ENCODE peak calls at places on chromosomes 3 and 15, in four cellular contexts. R is dorsolateral prefrontal cortex, A is lung, Z is psoas muscle. V is an unnamed sample.

GRCh38 chr3:100600181-100601042 is 9.0 kb upstream of the ADGRG7 start:
- DNase-seq in R (no peak), A (no peak), Z (no peak), V (no peak)

GRCh38 chr3:63979093-63979492 is 44.2 kb downstream of the PSMD6 start:
- DNase-seq in R (no peak), A (no peak), Z (no peak), V (no peak)

GRCh38 chr15:41695750-41696436 is 35.7 kb downstream of the MGA start:
- DNase-seq in R (no peak), A (no peak), Z (no peak), V (no peak)

GRCh38 chr3:71425491-71426071 is 157.9 kb downstream of the FOXP1 start:
- DNase-seq in R (no peak), A (no peak), Z (no peak), V (no peak)

GRCh38 chr3:57974796-57975388 is 33.3 kb upstream of the FLNB start:
- DNase-seq in R (no peak), A (no peak), Z (no peak), V (no peak)

GRCh38 chr3:111744611-111745010 is 114.5 kb upstream of the PHLDB2 start:
- DNase-seq in R (no peak), A (no peak), Z (no peak), V (no peak)

GRCh38 chr3:96449803-96450202 is 364.6 kb upstream of the EPHA6 start:
- DNase-seq in R (no peak), A (no peak), Z (no peak), V (no peak)

GRCh38 chr3:152976232-152976631 is 141.3 kb downstream of the P2RY1 start:
- DNase-seq in R (no peak), A (no peak), Z (no peak), V (no peak)

GRCh38 chr3:70631716-70632307 is 319.4 kb upstream of the MDFIC2 start:
- DNase-seq in R (no peak), A (no peak), Z (no peak), V (no peak)

GRCh38 chr3:124839896-124840295 is 47.3 kb downstream of the ITGB5 start:
- DNase-seq in R (no peak), A (no peak), Z (no peak), V (no peak)

GRCh38 chr15:67511606-67512005 is 9.3 kb upstream of the C15orf61 start:
- DNase-seq in R (no peak), A (no peak), Z (no peak), V (no peak)

GRCh38 chr15:42152196-42152920 is 4.1 kb downstream of the PLA2G4F start:
- DNase-seq in R (peak), A (peak), Z (peak), V (peak)

GRCh38 chr3:51819709-51820406 is 40.8 kb upstream of the IQCF6 start:
- DNase-seq in R (no peak), A (no peak), Z (no peak), V (no peak)

GRCh38 chr3:59006791-59007517 is 42.9 kb downstream of the CFAP20DC start:
- DNase-seq in R (no peak), A (no peak), Z (peak), V (peak)

GRCh38 chr3:13277860-13278531 is 142.1 kb downstream of the NUP210 start:
- DNase-seq in R (no peak), A (no peak), Z (peak), V (no peak)

GRCh38 chr15:79960502-79961217 is 10.3 kb downstream of the BCL2A1 start:
- DNase-seq in R (no peak), A (no peak), Z (no peak), V (no peak)

GRCh38 chr3:138051946-138052802 is 42.2 kb downstream of the CLDN18 start:
- DNase-seq in R (peak), A (peak), Z (no peak), V (peak)

GRCh38 chr3:50345586-50345985 is at the start of gene ZMYND10:
- DNase-seq in R (peak), A (peak), Z (peak), V (peak)

DNA sequence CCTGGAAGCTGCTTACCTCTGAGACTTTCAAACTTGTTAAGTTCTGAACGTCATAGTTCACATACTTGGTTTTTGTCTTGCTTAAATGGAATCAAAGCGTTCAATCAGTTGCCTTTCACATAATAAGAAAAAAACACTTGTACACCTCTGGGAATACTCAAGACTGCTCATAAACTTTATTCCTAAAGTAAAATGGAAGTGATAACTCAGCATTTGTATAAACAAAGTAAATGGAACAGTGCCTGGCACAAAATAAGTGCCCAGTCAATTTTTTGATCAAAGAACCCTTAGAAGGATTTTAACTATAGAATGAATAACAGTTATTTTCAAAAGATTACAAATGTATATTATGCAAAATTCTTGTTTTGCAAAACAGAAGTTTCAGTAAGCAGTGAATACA is 1.3 kb downstream of the RAB5A start:
- DNase-seq in R (no peak), A (no peak), Z (no peak), V (no peak)
- H3K27ac ChIP-seq in R (peak), A (peak), Z (peak), V (peak)

GRCh38 chr15:28106294-28107110 is 7.4 kb upstream of the OCA2 start:
- DNase-seq in R (no peak), A (no peak), Z (no peak), V (no peak)
- H3K27ac ChIP-seq in R (peak), A (no peak), Z (no peak), V (no peak)

DNA sequence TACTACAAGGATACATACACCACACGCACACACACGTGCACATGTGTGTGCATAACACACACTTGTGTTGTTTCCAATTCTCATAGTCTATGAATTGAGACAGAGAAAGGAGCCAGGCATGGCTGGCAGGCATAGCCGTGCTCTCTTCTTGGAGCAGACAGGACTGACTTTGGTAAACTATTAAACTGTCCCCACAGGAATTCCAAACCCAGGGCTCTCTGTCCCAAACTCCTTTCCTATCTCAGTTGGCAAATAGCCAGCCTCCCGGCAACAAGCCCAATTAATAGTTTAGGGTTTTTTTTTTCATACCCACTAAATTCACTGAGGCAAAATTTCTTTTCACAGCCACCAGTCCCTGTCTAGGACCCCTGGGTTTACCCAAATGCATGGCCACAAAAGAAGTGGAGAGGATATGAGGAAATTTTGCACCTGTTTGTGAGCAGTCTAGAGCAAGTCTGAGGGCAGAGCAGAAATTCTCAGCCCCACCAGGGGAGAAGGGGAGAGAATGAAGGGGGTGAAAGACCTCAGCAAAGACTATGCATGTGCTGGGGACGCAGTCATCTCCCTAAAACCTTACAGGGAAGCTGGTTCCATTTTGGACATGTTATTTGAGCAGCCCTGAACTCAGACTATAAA is 17.8 kb downstream of the GALNT15 start:
- DNase-seq in R (no peak), A (no peak), Z (no peak), V (no peak)
- H3K27ac ChIP-seq in R (no peak), A (no peak), Z (no peak), V (no peak)

DNA sequence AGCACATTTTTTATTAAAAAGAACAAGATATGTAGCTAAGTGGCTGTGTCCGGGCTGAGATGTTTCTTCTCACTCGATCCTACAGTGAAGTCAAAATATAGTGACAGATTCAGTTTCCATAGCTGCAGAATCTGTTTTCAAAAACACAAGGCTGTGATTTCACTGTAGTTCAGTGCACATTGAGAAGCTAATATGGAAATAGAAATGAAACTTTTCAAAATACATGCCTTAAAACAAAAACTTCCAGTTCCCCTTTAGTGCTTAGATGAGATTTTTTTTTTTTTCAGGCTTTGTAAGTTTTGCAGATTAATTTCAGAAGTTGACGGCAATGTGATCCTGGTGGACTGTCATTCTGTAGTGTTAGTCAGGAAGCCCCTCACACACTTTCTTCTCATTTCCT is 23.8 kb upstream of the TRAK1 start:
- DNase-seq in R (no peak), A (no peak), Z (no peak), V (no peak)
- H3K27ac ChIP-seq in R (peak), A (peak), Z (peak), V (no peak)

DNA sequence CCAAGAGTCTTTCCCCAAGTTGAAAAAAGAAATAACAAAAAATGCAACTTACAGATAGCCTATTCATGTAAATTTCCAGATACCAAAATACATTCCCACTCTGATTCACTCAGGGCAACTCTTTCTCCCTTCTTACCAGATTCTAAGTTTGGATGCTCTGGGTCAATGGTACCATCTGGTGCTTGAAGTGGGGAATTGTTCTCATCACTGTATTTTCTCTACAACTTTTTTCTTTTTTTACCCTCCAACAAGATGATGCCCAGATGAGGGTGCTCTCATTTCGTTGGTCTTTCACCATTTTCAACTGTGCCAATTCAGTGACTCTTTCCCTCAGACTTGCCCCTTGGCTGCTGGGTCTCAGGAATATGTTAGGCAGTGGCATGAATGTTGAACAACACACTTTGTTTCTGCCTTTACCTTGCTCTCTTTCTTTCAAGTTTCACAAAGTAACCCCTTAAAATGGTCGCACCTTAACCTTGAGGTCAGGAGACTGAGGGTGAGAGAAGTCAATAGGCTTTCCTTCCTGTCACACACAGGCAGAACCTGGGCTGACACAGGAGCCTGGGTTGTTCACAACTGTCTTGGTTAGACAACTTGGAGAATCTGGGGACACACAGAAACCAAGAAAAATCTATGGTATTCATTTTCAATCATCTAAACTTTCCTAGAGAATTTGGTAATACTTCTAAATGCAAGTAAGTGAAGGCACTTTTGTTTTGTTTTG is 330.7 kb upstream of the SLCO3A1 start:
- DNase-seq in R (peak), A (no peak), Z (no peak), V (no peak)
- H3K27ac ChIP-seq in R (no peak), A (no peak), Z (no peak), V (no peak)

V was measured in pancreas.